ENCODE peak calls at places on chromosomes 7 and 10, in four cellular contexts. R, J, D and F are unnamed samples.
A peak's percentile ranks its signal among the peaks of the same experiment; 100 is the strongest.

GRCh38 chr10:26524161-26524831 is 86.2 kb downstream of the APBB1IP start:
- DNase-seq in R (no peak), J (no peak), D (no peak), F (no peak)

GRCh38 chr10:116124777-116125176 is 148.2 kb downstream of the GFRA1 start:
- DNase-seq in R (no peak), J (no peak), D (no peak), F (no peak)

GRCh38 chr7:45123913-45124312 is 12.4 kb upstream of the TBRG4 start:
- DNase-seq in R (no peak), J (no peak), D (no peak), F (no peak)

GRCh38 chr10:28915989-28916588 is 238.8 kb downstream of the BAMBI start:
- DNase-seq in R (no peak), J (no peak), D (no peak), F (no peak)

GRCh38 chr7:133702903-133703302 is 424.2 kb upstream of the LRGUK start:
- DNase-seq in R (no peak), J (no peak), D (no peak), F (no peak)

GRCh38 chr7:96694082-96694481 is 15.6 kb downstream of the SEM1 start:
- DNase-seq in R (no peak), J (no peak), D (no peak), F (no peak)

GRCh38 chr10:667602-668143 is 21.8 kb downstream of the DIP2C start:
- DNase-seq in R (no peak), J (no peak), D (no peak), F (no peak)

GRCh38 chr7:134742688-134743350 is 36.6 kb upstream of the CALD1 start:
- DNase-seq in R (no peak), J (no peak), D (no peak), F (no peak)

GRCh38 chr10:35409094-35409582 is 72.8 kb downstream of the CCNY start:
- DNase-seq in R (peak; percentile 73), J (no peak), D (peak; percentile 46), F (no peak)

GRCh38 chr10:45035673-45036072 is 35.0 kb downstream of the ZNF22 start:
- DNase-seq in R (no peak), J (no peak), D (no peak), F (no peak)

GRCh38 chr7:18961997-18962396 is 155.4 kb downstream of the TWIST1 start:
- DNase-seq in R (no peak), J (no peak), D (no peak), F (no peak)

GRCh38 chr10:12121673-12122072 is 7.8 kb upstream of the SEC61A2 start:
- DNase-seq in R (no peak), J (no peak), D (no peak), F (no peak)

GRCh38 chr7:95520136-95520535 is 34.4 kb downstream of the ASB4 start:
- DNase-seq in R (no peak), J (no peak), D (no peak), F (no peak)

GRCh38 chr10:104088239-104088638 is 2.6 kb upstream of the COL17A1 start:
- DNase-seq in R (no peak), J (no peak), D (no peak), F (no peak)

GRCh38 chr10:70856454-70856853 is 31.9 kb downstream of the PCBD1 start:
- DNase-seq in R (no peak), J (no peak), D (peak; percentile 60), F (no peak)

GRCh38 chr10:16843252-16843870 is 26.1 kb upstream of the RSU1 start:
- DNase-seq in R (peak; percentile 42), J (peak; percentile 11), D (peak; percentile 42), F (no peak)

GRCh38 chr10:6383099-6383812 is 180.5 kb downstream of the PFKFB3 start:
- DNase-seq in R (peak; percentile 25), J (no peak), D (peak; percentile 61), F (no peak)

DNA sequence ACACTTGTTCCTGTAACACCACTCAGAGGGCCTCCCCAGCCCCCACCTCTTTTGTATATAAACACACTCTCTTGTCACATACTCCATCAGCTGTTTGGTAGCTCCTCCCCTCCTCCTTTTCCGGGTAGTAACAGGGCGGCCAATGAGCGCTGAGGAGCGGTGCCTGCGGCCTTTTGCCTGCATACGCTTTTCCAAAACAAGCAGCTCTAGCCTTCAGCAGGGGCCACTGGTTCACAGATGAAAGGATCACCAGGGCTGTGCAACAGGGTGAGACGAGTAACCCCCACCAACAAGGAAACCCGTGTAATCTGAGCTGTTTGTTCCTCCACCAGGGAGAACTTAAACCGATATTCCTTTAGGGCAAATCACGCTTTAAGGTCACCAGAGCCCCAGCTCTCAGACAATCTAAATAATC is 3.9 kb downstream of the UBE2H start:
- DNase-seq in R (peak; percentile 89), J (peak; percentile 92), D (peak; percentile 91), F (peak; percentile 75)
- TF ChIP-seq CTCF in R (no peak), J (no peak), D (no peak), F (no peak)

DNA sequence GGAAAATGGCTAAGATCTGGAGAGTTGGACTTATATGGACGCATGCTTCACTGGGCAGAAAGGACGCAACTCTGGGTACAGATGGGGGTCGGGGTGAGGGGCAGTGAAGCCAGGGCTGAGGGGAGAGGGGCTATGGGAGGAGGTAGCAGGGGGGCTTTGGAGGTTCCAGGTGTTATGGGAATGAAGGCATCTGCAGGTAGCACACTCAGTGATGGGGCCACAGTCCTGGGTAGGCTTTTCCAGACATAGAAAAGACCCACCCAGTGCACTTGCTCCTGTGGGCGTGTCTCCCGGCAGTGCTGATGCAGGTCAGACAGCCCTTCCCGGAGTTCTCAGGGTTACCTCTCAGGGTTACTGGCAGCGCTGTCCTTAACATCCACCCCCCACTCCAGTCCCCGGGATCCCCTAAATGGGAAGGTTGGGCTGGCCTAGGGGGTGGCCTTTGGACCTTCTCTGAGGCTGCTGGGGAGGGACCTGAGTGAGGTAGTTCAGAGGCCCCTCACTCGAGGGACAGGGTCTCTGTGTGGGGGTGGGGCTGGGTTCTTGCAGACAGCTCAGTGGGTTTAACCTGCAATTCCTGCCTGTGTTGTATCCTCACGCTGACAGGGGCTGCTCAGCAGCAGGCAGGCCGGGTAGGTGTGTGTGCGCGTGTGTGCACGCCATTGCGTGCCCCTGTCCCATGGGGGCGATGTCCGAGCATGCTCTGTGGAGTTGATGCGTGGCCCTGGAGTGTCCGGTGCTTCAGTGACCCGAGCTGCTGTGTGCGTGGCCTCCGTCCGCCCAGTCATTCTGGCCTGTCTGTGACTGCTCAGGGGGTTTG is 6.2 kb downstream of the ZYX start:
- DNase-seq in R (no peak), J (no peak), D (no peak), F (no peak)
- TF ChIP-seq CTCF in R (peak; percentile 40), J (no peak), D (no peak), F (no peak)

DNA sequence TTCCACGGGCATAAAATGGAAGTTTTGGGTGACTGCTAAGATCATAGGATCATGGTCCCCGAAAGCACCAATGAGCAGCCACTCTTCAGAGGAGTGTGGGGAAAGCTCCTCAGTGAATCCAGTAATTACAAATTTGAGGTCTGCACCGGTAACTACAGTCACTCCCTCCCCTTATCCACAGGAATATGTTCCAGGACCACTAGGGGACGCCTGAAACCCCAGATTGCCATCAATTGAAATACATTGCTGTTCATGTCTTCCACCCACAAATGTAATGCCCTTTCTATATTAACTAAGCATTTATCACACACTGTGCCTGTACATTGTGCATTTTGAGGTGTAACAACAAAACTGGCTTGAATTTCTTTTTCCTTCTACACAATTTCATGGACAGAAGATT is 447.9 kb upstream of the PFKP start:
- DNase-seq in R (no peak), J (peak; percentile 10), D (no peak), F (no peak)
- TF ChIP-seq CTCF in R (peak; percentile 28), J (no peak), D (no peak), F (no peak)

DNA sequence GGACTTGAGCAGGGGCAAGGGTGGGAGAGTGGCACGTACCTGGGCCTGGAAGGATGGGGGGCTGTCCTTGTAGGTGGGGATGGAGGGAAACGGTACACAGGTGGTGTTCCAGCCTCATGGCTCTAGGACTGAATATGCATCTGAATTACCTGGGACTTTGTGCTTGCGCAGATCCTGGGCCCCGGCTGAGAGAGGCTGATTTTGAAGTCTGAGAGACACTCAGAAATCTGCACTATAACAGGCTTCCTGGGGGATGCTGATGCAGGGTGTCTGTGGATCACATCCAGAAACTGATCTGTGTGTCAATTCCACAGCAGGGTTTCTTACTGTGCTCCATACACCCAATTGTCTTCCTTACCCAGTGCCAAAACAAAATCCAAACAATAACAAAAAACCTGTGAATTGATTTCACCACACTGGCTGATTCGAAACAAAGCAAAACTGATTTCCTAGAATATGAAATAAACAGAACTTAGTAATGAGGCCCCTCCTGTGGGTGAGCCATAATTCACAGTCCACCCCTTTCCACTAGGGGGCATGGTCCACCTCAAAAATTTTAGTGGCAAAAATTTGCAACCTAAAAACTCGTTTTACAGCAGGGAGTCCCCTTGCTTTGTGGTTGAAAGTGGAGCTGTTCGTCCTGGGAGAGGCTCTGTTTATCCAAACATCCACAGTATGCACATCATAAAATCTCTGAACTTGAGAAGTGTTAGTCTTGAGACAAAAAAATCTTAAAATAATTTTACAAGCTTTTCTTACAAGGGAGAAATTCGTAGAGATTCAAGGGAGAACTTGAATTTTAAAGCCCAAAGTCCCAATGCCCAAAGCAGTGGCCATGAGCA is 32.0 kb upstream of the PLEKHA1 start:
- DNase-seq in R (peak; percentile 46), J (peak; percentile 51), D (peak; percentile 57), F (peak; percentile 39)
- TF ChIP-seq CTCF in R (peak; percentile 85), J (peak; percentile 41), D (peak; percentile 75), F (peak; percentile 85)

DNA sequence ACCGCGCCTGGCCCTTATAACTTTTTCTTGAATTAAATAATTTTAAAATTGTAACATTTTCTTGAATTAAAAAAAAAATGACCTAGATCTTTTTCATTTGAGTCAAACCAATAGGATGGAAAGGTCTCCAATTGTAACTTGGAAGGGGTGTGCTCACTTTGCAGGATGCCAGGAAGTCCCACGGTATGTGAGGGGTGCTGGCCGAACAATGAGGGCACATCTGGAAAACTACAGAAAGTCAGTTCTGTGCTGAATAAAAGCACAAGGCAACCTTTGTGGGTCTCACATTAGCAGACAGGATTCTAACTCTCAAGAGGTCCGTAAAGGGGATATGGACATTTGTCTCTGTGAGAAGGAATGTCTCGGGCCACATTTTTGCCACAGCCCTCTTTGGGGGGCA is 52.8 kb upstream of the PDLIM1 start:
- DNase-seq in R (no peak), J (no peak), D (no peak), F (no peak)
- TF ChIP-seq CTCF in R (no peak), J (no peak), D (no peak), F (no peak)

GRCh38 chr7:123601530-123601929 is at the start of gene ASB15:
- DNase-seq in R (no peak), J (no peak), D (no peak), F (no peak)
- TF ChIP-seq CTCF in R (no peak), J (no peak), D (no peak), F (no peak)

DNA sequence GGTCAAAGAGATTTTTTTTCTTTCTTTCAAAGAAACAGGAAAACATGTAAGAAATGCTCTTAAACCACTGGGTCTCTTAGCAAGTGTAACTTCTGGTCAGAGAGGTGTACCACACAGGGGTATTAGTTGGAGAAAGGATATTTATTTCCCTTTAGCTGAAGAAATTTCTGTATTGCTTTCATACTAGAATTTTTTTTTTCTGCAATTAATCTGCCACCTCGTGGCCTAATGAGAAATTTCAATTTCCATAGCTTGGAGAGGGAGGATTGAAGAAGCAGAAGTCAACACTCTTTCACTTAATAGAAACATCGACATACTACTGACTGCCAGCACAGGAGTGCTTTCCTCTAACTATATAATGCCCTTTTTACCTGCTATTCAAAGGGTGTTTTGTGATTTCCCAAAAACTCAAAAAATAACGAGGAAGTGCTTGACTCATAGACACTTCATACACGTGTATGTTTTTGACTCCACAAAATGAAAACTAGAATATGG is 177.6 kb upstream of the NAMPT start:
- DNase-seq in R (peak; percentile 11), J (peak; percentile 50), D (peak; percentile 19), F (no peak)
- TF ChIP-seq CTCF in R (peak; percentile 45), J (peak; percentile 40), D (peak; percentile 65), F (peak; percentile 49)